ENCODE peak calls at places on chromosomes 4 and X, in eight cellular contexts. One of them, this sample, is unnamed.

GRCh38 chr4:131309628-131310027 is 1839.5 kb upstream of the PCDH10 start:
- DNase-seq in brain microvascular endothelial cell: no peak
- DNase-seq in mesothelial cell of epicardium: no peak
- DNase-seq in RWPE1: no peak
- DNase-seq in natural killer cell: no peak
- DNase-seq in GM13977: no peak
- DNase-seq in fibroblast of the aortic adventitia: no peak
- DNase-seq in CD4-positive, alpha-beta T cell: no peak
- DNase-seq in this sample: no peak

GRCh38 chr4:86441175-86441960 is 81.5 kb upstream of the MAPK10 start:
- DNase-seq in CD4-positive, alpha-beta T cell: no peak
- DNase-seq in RWPE1: peak; percentile 74
- DNase-seq in fibroblast of the aortic adventitia: peak; percentile 3
- DNase-seq in natural killer cell: no peak
- DNase-seq in brain microvascular endothelial cell: no peak
- DNase-seq in GM13977: peak; percentile 28
- DNase-seq in mesothelial cell of epicardium: no peak
- DNase-seq in this sample: no peak

GRCh38 chrX:23981222-23981621 is 45.8 kb downstream of the KLHL15 start:
- DNase-seq in CD4-positive, alpha-beta T cell: no peak
- DNase-seq in fibroblast of the aortic adventitia: no peak
- DNase-seq in mesothelial cell of epicardium: no peak
- DNase-seq in brain microvascular endothelial cell: no peak
- DNase-seq in RWPE1: no peak
- DNase-seq in natural killer cell: no peak
- DNase-seq in GM13977: no peak
- DNase-seq in this sample: no peak

GRCh38 chr4:54315561-54315960 is 86.5 kb downstream of the PDGFRA start:
- DNase-seq in CD4-positive, alpha-beta T cell: no peak
- DNase-seq in fibroblast of the aortic adventitia: no peak
- DNase-seq in RWPE1: no peak
- DNase-seq in brain microvascular endothelial cell: no peak
- DNase-seq in natural killer cell: no peak
- DNase-seq in mesothelial cell of epicardium: no peak
- DNase-seq in GM13977: peak; percentile 66
- DNase-seq in this sample: no peak

GRCh38 chrX:136353519-136354095 is 52.8 kb downstream of the ADGRG4 start:
- DNase-seq in fibroblast of the aortic adventitia: no peak
- DNase-seq in brain microvascular endothelial cell: no peak
- DNase-seq in GM13977: no peak
- DNase-seq in RWPE1: peak; percentile 67
- DNase-seq in mesothelial cell of epicardium: no peak
- DNase-seq in natural killer cell: no peak
- DNase-seq in CD4-positive, alpha-beta T cell: no peak
- DNase-seq in this sample: no peak

GRCh38 chrX:10483191-10483808 is 137.1 kb downstream of the MID1 start:
- DNase-seq in natural killer cell: no peak
- DNase-seq in fibroblast of the aortic adventitia: peak; percentile 83
- DNase-seq in mesothelial cell of epicardium: no peak
- DNase-seq in GM13977: no peak
- DNase-seq in RWPE1: no peak
- DNase-seq in CD4-positive, alpha-beta T cell: no peak
- DNase-seq in brain microvascular endothelial cell: no peak
- DNase-seq in this sample: no peak

GRCh38 chr4:158255727-158256324 is 45.5 kb downstream of the TMEM144 start:
- DNase-seq in mesothelial cell of epicardium: no peak
- DNase-seq in brain microvascular endothelial cell: peak; percentile 52
- DNase-seq in GM13977: peak; percentile 9
- DNase-seq in CD4-positive, alpha-beta T cell: no peak
- DNase-seq in natural killer cell: no peak
- DNase-seq in RWPE1: peak; percentile 43
- DNase-seq in fibroblast of the aortic adventitia: peak; percentile 84
- DNase-seq in this sample: no peak

GRCh38 chr4:80134936-80135701 is 62.1 kb upstream of the ANTXR2 start:
- DNase-seq in RWPE1: no peak
- DNase-seq in GM13977: no peak
- DNase-seq in brain microvascular endothelial cell: no peak
- DNase-seq in natural killer cell: no peak
- DNase-seq in fibroblast of the aortic adventitia: no peak
- DNase-seq in CD4-positive, alpha-beta T cell: no peak
- DNase-seq in mesothelial cell of epicardium: no peak
- DNase-seq in this sample: no peak

GRCh38 chr4:104629601-104630000 is 134.9 kb upstream of the CXXC4 start:
- DNase-seq in natural killer cell: no peak
- DNase-seq in RWPE1: no peak
- DNase-seq in mesothelial cell of epicardium: no peak
- DNase-seq in CD4-positive, alpha-beta T cell: no peak
- DNase-seq in GM13977: no peak
- DNase-seq in brain microvascular endothelial cell: no peak
- DNase-seq in fibroblast of the aortic adventitia: no peak
- DNase-seq in this sample: no peak

GRCh38 chr4:143784567-143784966 is 84.1 kb upstream of the FREM3 start:
- DNase-seq in CD4-positive, alpha-beta T cell: no peak
- DNase-seq in RWPE1: no peak
- DNase-seq in natural killer cell: no peak
- DNase-seq in brain microvascular endothelial cell: no peak
- DNase-seq in mesothelial cell of epicardium: no peak
- DNase-seq in fibroblast of the aortic adventitia: no peak
- DNase-seq in GM13977: no peak
- DNase-seq in this sample: no peak

GRCh38 chrX:153588021-153588781 is 10.7 kb downstream of the CCNQ start:
- DNase-seq in brain microvascular endothelial cell: no peak
- DNase-seq in RWPE1: no peak
- DNase-seq in mesothelial cell of epicardium: no peak
- DNase-seq in GM13977: no peak
- DNase-seq in CD4-positive, alpha-beta T cell: no peak
- DNase-seq in fibroblast of the aortic adventitia: no peak
- DNase-seq in natural killer cell: no peak
- DNase-seq in this sample: no peak

GRCh38 chr4:89134775-89135319 is 23.5 kb downstream of the TIGD2 start:
- DNase-seq in mesothelial cell of epicardium: no peak
- DNase-seq in RWPE1: peak; percentile 16
- DNase-seq in CD4-positive, alpha-beta T cell: no peak
- DNase-seq in fibroblast of the aortic adventitia: peak; percentile 59
- DNase-seq in GM13977: no peak
- DNase-seq in brain microvascular endothelial cell: peak; percentile 83
- DNase-seq in natural killer cell: no peak
- DNase-seq in this sample: no peak

GRCh38 chr4:30721353-30722091 is 1.4 kb downstream of the PCDH7 start:
- DNase-seq in mesothelial cell of epicardium: peak; percentile 79
- DNase-seq in natural killer cell: no peak
- DNase-seq in fibroblast of the aortic adventitia: peak; percentile 43
- DNase-seq in brain microvascular endothelial cell: no peak
- DNase-seq in RWPE1: peak; percentile 22
- DNase-seq in GM13977: peak; percentile 22
- DNase-seq in CD4-positive, alpha-beta T cell: no peak
- DNase-seq in this sample: peak; percentile 61

GRCh38 chr4:71187399-71188196 is 151.2 kb upstream of the SLC4A4 start:
- DNase-seq in brain microvascular endothelial cell: no peak
- DNase-seq in mesothelial cell of epicardium: no peak
- DNase-seq in RWPE1: no peak
- DNase-seq in natural killer cell: peak; percentile 30
- DNase-seq in GM13977: peak; percentile 44
- DNase-seq in CD4-positive, alpha-beta T cell: no peak
- DNase-seq in fibroblast of the aortic adventitia: peak; percentile 42
- DNase-seq in this sample: peak; percentile 13

GRCh38 chrX:118056870-118057269 is 59.7 kb downstream of the KLHL13 start:
- DNase-seq in natural killer cell: no peak
- DNase-seq in brain microvascular endothelial cell: no peak
- DNase-seq in CD4-positive, alpha-beta T cell: no peak
- DNase-seq in GM13977: no peak
- DNase-seq in fibroblast of the aortic adventitia: no peak
- DNase-seq in mesothelial cell of epicardium: no peak
- DNase-seq in RWPE1: no peak
- DNase-seq in this sample: no peak

GRCh38 chr4:105709081-105709450 is 482 bp downstream of the GSTCD start:
- DNase-seq in fibroblast of the aortic adventitia: peak; percentile 10
- DNase-seq in brain microvascular endothelial cell: no peak
- DNase-seq in RWPE1: peak; percentile 23
- DNase-seq in CD4-positive, alpha-beta T cell: no peak
- DNase-seq in mesothelial cell of epicardium: no peak
- DNase-seq in GM13977: peak; percentile 38
- DNase-seq in natural killer cell: no peak
- DNase-seq in this sample: no peak

DNA sequence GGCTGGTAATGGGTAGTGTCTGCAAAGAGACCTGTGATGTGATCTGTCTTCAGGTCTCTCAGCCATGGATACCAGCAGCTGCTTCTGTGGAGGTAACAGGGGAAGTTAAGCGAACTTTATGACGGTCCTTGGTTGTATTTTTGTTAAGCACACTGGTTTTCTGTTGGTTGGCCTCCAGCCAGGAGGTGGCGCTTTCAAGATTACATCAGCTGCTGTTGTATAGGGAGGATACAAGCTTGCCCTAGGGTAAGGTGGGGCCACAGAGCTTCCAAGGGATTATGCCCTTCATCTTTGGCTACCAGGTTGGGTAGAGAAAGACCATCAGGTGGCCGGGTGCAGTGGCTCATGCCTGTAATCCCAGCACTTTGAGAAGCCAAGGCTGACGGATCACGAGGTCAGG is 834.2 kb upstream of the GALNTL6 start:
- DNase-seq in natural killer cell: no peak
- DNase-seq in mesothelial cell of epicardium: no peak
- DNase-seq in brain microvascular endothelial cell: no peak
- DNase-seq in fibroblast of the aortic adventitia: no peak
- DNase-seq in CD4-positive, alpha-beta T cell: no peak
- DNase-seq in RWPE1: no peak
- DNase-seq in GM13977: no peak
- DNase-seq in this sample: no peak
- TF ChIP-seq CTCF in natural killer cell: no peak
- TF ChIP-seq CTCF in mesothelial cell of epicardium: no peak
- TF ChIP-seq CTCF in brain microvascular endothelial cell: no peak
- TF ChIP-seq CTCF in fibroblast of the aortic adventitia: no peak
- TF ChIP-seq CTCF in CD4-positive, alpha-beta T cell: no peak
- TF ChIP-seq CTCF in RWPE1: no peak
- TF ChIP-seq CTCF in GM13977: no peak
- TF ChIP-seq CTCF in this sample: no peak

GRCh38 chr4:176149680-176150079 is 45.7 kb downstream of the SPATA4 start:
- DNase-seq in natural killer cell: no peak
- DNase-seq in RWPE1: no peak
- DNase-seq in brain microvascular endothelial cell: no peak
- DNase-seq in CD4-positive, alpha-beta T cell: no peak
- DNase-seq in mesothelial cell of epicardium: no peak
- DNase-seq in GM13977: no peak
- DNase-seq in fibroblast of the aortic adventitia: no peak
- DNase-seq in this sample: no peak

GRCh38 chr4:176153124-176153523 is 42.3 kb downstream of the SPATA4 start:
- DNase-seq in natural killer cell: no peak
- DNase-seq in GM13977: no peak
- DNase-seq in mesothelial cell of epicardium: no peak
- DNase-seq in brain microvascular endothelial cell: no peak
- DNase-seq in fibroblast of the aortic adventitia: no peak
- DNase-seq in CD4-positive, alpha-beta T cell: no peak
- DNase-seq in RWPE1: no peak
- DNase-seq in this sample: no peak

GRCh38 chr4:176150704-176151103 is 44.7 kb downstream of the SPATA4 start:
- DNase-seq in natural killer cell: no peak
- DNase-seq in brain microvascular endothelial cell: no peak
- DNase-seq in fibroblast of the aortic adventitia: no peak
- DNase-seq in CD4-positive, alpha-beta T cell: no peak
- DNase-seq in mesothelial cell of epicardium: no peak
- DNase-seq in GM13977: no peak
- DNase-seq in RWPE1: no peak
- DNase-seq in this sample: no peak

GRCh38 chr4:176150283-176150682 is 45.1 kb downstream of the SPATA4 start:
- DNase-seq in mesothelial cell of epicardium: no peak
- DNase-seq in natural killer cell: no peak
- DNase-seq in brain microvascular endothelial cell: peak; percentile 7
- DNase-seq in CD4-positive, alpha-beta T cell: no peak
- DNase-seq in RWPE1: peak; percentile 22
- DNase-seq in fibroblast of the aortic adventitia: peak; percentile 65
- DNase-seq in GM13977: no peak
- DNase-seq in this sample: no peak
- TF ChIP-seq CTCF in mesothelial cell of epicardium: no peak
- TF ChIP-seq CTCF in natural killer cell: no peak
- TF ChIP-seq CTCF in brain microvascular endothelial cell: peak; percentile 23
- TF ChIP-seq CTCF in CD4-positive, alpha-beta T cell: no peak
- TF ChIP-seq CTCF in RWPE1: peak; percentile 37
- TF ChIP-seq CTCF in fibroblast of the aortic adventitia: peak; percentile 33
- TF ChIP-seq CTCF in GM13977: no peak
- TF ChIP-seq CTCF in this sample: peak; percentile 37

GRCh38 chr4:98828801-98829200 is 100.1 kb downstream of the EIF4E start:
- DNase-seq in CD4-positive, alpha-beta T cell: peak; percentile 0
- DNase-seq in GM13977: no peak
- DNase-seq in fibroblast of the aortic adventitia: no peak
- DNase-seq in mesothelial cell of epicardium: no peak
- DNase-seq in brain microvascular endothelial cell: no peak
- DNase-seq in RWPE1: no peak
- DNase-seq in natural killer cell: no peak
- DNase-seq in this sample: no peak
- TF ChIP-seq CTCF in CD4-positive, alpha-beta T cell: peak; percentile 20
- TF ChIP-seq CTCF in GM13977: peak; percentile 35
- TF ChIP-seq CTCF in fibroblast of the aortic adventitia: no peak
- TF ChIP-seq CTCF in mesothelial cell of epicardium: no peak
- TF ChIP-seq CTCF in brain microvascular endothelial cell: peak; percentile 55
- TF ChIP-seq CTCF in RWPE1: no peak
- TF ChIP-seq CTCF in natural killer cell: no peak
- TF ChIP-seq CTCF in this sample: no peak

GRCh38 chr4:7715251-7716014 is 224.2 kb downstream of the AFAP1 start:
- DNase-seq in brain microvascular endothelial cell: no peak
- DNase-seq in GM13977: no peak
- DNase-seq in mesothelial cell of epicardium: no peak
- DNase-seq in CD4-positive, alpha-beta T cell: no peak
- DNase-seq in RWPE1: no peak
- DNase-seq in natural killer cell: no peak
- DNase-seq in fibroblast of the aortic adventitia: no peak
- DNase-seq in this sample: no peak

GRCh38 chr4:7717946-7718490 is 221.6 kb downstream of the AFAP1 start:
- DNase-seq in fibroblast of the aortic adventitia: no peak
- DNase-seq in brain microvascular endothelial cell: no peak
- DNase-seq in natural killer cell: no peak
- DNase-seq in GM13977: no peak
- DNase-seq in mesothelial cell of epicardium: no peak
- DNase-seq in RWPE1: no peak
- DNase-seq in CD4-positive, alpha-beta T cell: no peak
- DNase-seq in this sample: no peak

GRCh38 chr4:7716322-7716721 is 223.3 kb downstream of the AFAP1 start:
- DNase-seq in mesothelial cell of epicardium: no peak
- DNase-seq in CD4-positive, alpha-beta T cell: no peak
- DNase-seq in fibroblast of the aortic adventitia: no peak
- DNase-seq in brain microvascular endothelial cell: no peak
- DNase-seq in GM13977: no peak
- DNase-seq in natural killer cell: no peak
- DNase-seq in RWPE1: no peak
- DNase-seq in this sample: no peak

GRCh38 chr4:7719354-7720174 is 220.1 kb downstream of the AFAP1 start:
- DNase-seq in fibroblast of the aortic adventitia: peak; percentile 34
- DNase-seq in CD4-positive, alpha-beta T cell: peak; percentile 53
- DNase-seq in brain microvascular endothelial cell: no peak
- DNase-seq in natural killer cell: peak; percentile 71
- DNase-seq in RWPE1: peak; percentile 55
- DNase-seq in mesothelial cell of epicardium: peak; percentile 92
- DNase-seq in GM13977: peak; percentile 89
- DNase-seq in this sample: peak; percentile 87

DNA sequence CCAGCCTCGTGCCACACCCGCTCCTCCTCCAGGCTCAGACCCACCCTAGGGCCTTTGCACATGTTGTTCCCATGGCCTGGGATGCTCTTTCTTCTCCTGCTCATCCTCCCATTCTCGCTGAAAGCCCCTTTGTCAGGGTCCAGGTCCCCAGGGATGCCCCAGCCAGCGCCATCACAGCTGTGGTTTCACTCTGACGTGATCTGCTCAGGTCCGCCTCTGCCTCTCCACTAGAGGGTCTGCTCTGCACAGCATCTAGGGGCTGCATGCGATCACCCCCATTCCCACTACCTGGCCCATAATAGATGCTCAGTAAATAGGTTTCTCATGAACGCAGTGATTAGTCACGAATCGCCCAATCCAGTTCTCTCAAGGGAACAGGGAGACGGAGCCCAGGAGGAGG is 222.5 kb downstream of the AFAP1 start:
- DNase-seq in GM13977: no peak
- DNase-seq in RWPE1: no peak
- DNase-seq in natural killer cell: no peak
- DNase-seq in mesothelial cell of epicardium: no peak
- DNase-seq in brain microvascular endothelial cell: no peak
- DNase-seq in CD4-positive, alpha-beta T cell: no peak
- DNase-seq in fibroblast of the aortic adventitia: no peak
- DNase-seq in this sample: no peak
- TF ChIP-seq CTCF in GM13977: no peak
- TF ChIP-seq CTCF in RWPE1: no peak
- TF ChIP-seq CTCF in natural killer cell: no peak
- TF ChIP-seq CTCF in mesothelial cell of epicardium: no peak
- TF ChIP-seq CTCF in brain microvascular endothelial cell: no peak
- TF ChIP-seq CTCF in CD4-positive, alpha-beta T cell: no peak
- TF ChIP-seq CTCF in fibroblast of the aortic adventitia: no peak
- TF ChIP-seq CTCF in this sample: no peak

This sample was measured in progenitor cell of endocrine pancreas.